ENCODE peak calls at places on chromosomes 12 and 14, in five cellular contexts. T, Z, J, U and O are unnamed samples.

GRCh38 chr12:6450091-6450868 is 1.6 kb upstream of the TAPBPL start:
- DNase-seq in T (no peak), Z (peak; percentile 60), J (no peak), U (no peak), O (no peak)

GRCh38 chr12:75660107-75660530 is 148.7 kb upstream of the KRR1 start:
- DNase-seq in T (peak; percentile 93), Z (no peak), J (peak; percentile 48), U (no peak), O (peak; percentile 56)

GRCh38 chr14:91392623-91393303 is 24.9 kb downstream of the CCDC88C start:
- DNase-seq in T (no peak), Z (no peak), J (no peak), U (no peak), O (no peak)

GRCh38 chr12:94650143-94651056 is at the start of gene TMCC3:
- DNase-seq in T (peak; percentile 45), Z (peak; percentile 65), J (peak; percentile 50), U (peak; percentile 66), O (no peak)

GRCh38 chr12:45887544-45887943 is 102.8 kb downstream of the SCAF11 start:
- DNase-seq in T (no peak), Z (no peak), J (no peak), U (peak; percentile 49), O (no peak)

GRCh38 chr14:68464716-68465115 is 328.2 kb downstream of the ZFP36L1 start:
- DNase-seq in T (peak; percentile 23), Z (no peak), J (peak; percentile 25), U (no peak), O (peak; percentile 55)

GRCh38 chr12:92034858-92035401 is 110.7 kb downstream of the BTG1 start:
- DNase-seq in T (peak; percentile 90), Z (no peak), J (peak; percentile 53), U (no peak), O (peak; percentile 89)

GRCh38 chr14:69819607-69820006 is 22.6 kb upstream of the SLC10A1 start:
- DNase-seq in T (no peak), Z (no peak), J (no peak), U (no peak), O (no peak)

GRCh38 chr14:68655021-68655811 is 137.7 kb downstream of the ZFP36L1 start:
- DNase-seq in T (peak; percentile 51), Z (no peak), J (peak; percentile 49), U (no peak), O (no peak)

GRCh38 chr14:90809530-90810312 is 6.5 kb downstream of the TTC7B start:
- DNase-seq in T (no peak), Z (no peak), J (no peak), U (no peak), O (no peak)

GRCh38 chr12:108966378-108967151 is 54.3 kb downstream of the SVOP start:
- DNase-seq in T (no peak), Z (no peak), J (no peak), U (no peak), O (no peak)

GRCh38 chr14:96091941-96092411 is 52.8 kb downstream of the C14orf132 start:
- DNase-seq in T (no peak), Z (peak; percentile 33), J (peak; percentile 61), U (no peak), O (no peak)

GRCh38 chr14:105279642-105280361 is 21.0 kb downstream of the BRF1 start:
- DNase-seq in T (no peak), Z (no peak), J (no peak), U (no peak), O (no peak)

GRCh38 chr12:59023861-59024424 is 103.6 kb upstream of the LRIG3 start:
- DNase-seq in T (no peak), Z (no peak), J (no peak), U (no peak), O (peak; percentile 73)

GRCh38 chr12:42473130-42473529 is 116.4 kb downstream of the PRICKLE1 start:
- DNase-seq in T (peak; percentile 65), Z (no peak), J (peak; percentile 36), U (no peak), O (peak; percentile 81)

GRCh38 chr12:126676426-126676825 is 1590.5 kb upstream of the TMEM132C start:
- DNase-seq in T (no peak), Z (no peak), J (no peak), U (no peak), O (no peak)

GRCh38 chr14:56300495-56300894 is 182.3 kb downstream of the PELI2 start:
- DNase-seq in T (peak; percentile 30), Z (no peak), J (peak; percentile 57), U (no peak), O (peak; percentile 17)

GRCh38 chr12:93502802-93503623 is 35.7 kb downstream of the MRPL42 start:
- DNase-seq in T (peak; percentile 67), Z (no peak), J (peak; percentile 68), U (peak; percentile 69), O (peak; percentile 44)

GRCh38 chr12:15830538-15830937 is 41.4 kb upstream of the EPS8 start:
- DNase-seq in T (peak; percentile 47), Z (no peak), J (peak; percentile 62), U (no peak), O (peak; percentile 72)

GRCh38 chr14:93009471-93010117 is 86.6 kb downstream of the CHGA start:
- DNase-seq in T (no peak), Z (no peak), J (no peak), U (no peak), O (peak; percentile 65)

GRCh38 chr14:63852817-63853730 is at the start of gene SYNE2:
- DNase-seq in T (peak; percentile 67), Z (peak; percentile 81), J (peak; percentile 84), U (peak; percentile 88), O (peak; percentile 61)
- TF ChIP-seq CTCF in T (no peak), Z (peak; percentile 16), J (no peak), U (peak; percentile 9), O (no peak)

GRCh38 chr14:50786821-50787464 is 44.0 kb downstream of the NIN start:
- DNase-seq in T (no peak), Z (no peak), J (no peak), U (no peak), O (no peak)
- H3K4me3 ChIP-seq in T (no peak overlapping the region), Z (no peak overlapping the region), J (no peak overlapping the region), U (no peak overlapping the region), O (no peak overlapping the region)

GRCh38 chr12:884746-885414 is 64.6 kb downstream of the RAD52 start:
- DNase-seq in T (no peak), Z (no peak), J (no peak), U (no peak), O (no peak)
- TF ChIP-seq CTCF in T (no peak), Z (no peak), J (no peak), U (no peak), O (no peak)

DNA sequence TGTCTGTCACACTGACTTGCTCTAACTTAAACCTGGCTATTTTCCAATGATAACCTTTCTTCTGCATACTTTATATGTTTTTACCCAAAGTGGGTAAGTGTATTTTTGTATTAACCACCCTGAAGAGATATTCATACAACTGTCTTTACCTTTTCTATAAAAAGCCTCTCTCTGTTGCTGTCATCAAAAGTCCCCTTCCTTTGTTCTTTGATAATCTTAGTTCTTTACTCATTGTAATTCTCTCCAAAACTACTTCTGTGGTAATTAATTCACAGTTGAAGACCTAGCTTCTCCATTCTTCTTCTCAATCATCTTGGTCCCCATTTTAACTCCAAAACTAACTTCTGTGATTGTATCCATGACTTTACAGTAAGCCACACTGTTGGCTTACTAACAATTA is 479.7 kb upstream of the MGAT4C start:
- DNase-seq in T (no peak), Z (no peak), J (no peak), U (no peak), O (no peak)
- H3K4me3 ChIP-seq in T (no peak overlapping the region), Z (no peak overlapping the region), J (no peak overlapping the region), U (no peak overlapping the region), O (no peak overlapping the region)